ENCODE peak calls at places on chromosome 15, in eight cellular contexts. E is endothelial cell, X is Calu3, B is dorsolateral prefrontal cortex, N is hepatocyte, U is nephron progenitor cell, P is AG04449, R is foreskin fibroblast. S is an unnamed sample.

GRCh38 chr15:40420793-40421192 is 15.2 kb downstream of the IVD start:
- DNase-seq in E (no peak), X (peak), B (no peak), N (no peak), U (no peak), P (no peak), R (no peak), S (no peak)

GRCh38 chr15:91882858-91883586 is 29.5 kb downstream of the SLCO3A1 start:
- DNase-seq in E (no peak), X (no peak), B (no peak), N (no peak), U (no peak), P (no peak), R (no peak), S (no peak)

GRCh38 chr15:35603298-35603697 is 57.3 kb upstream of the DPH6 start:
- DNase-seq in E (no peak), X (no peak), B (no peak), N (no peak), U (no peak), P (no peak), R (peak), S (no peak)

GRCh38 chr15:92733090-92733933 is 77.7 kb upstream of the FAM174B start:
- DNase-seq in E (no peak), X (no peak), B (no peak), N (no peak), U (no peak), P (no peak), R (no peak), S (no peak)

GRCh38 chr15:25408428-25408827 is 30.4 kb downstream of the UBE3A start:
- DNase-seq in E (no peak), X (no peak), B (no peak), N (no peak), U (no peak), P (no peak), R (no peak), S (no peak)

GRCh38 chr15:96340611-96341464 is 10.3 kb downstream of the NR2F2 start:
- DNase-seq in E (peak), X (no peak), B (no peak), N (peak), U (peak), P (no peak), R (peak), S (no peak)

GRCh38 chr15:57634290-57634689 is 42.6 kb downstream of the MYZAP start:
- DNase-seq in E (no peak), X (no peak), B (no peak), N (no peak), U (no peak), P (no peak), R (peak), S (no peak)

GRCh38 chr15:96553006-96553405 is 222.5 kb downstream of the NR2F2 start:
- DNase-seq in E (no peak), X (no peak), B (no peak), N (no peak), U (no peak), P (no peak), R (peak), S (no peak)

GRCh38 chr15:93312891-93313486 is 224.0 kb upstream of the RGMA start:
- DNase-seq in E (no peak), X (no peak), B (no peak), N (no peak), U (no peak), P (no peak), R (no peak), S (no peak)

GRCh38 chr15:43270676-43271306 is 4.1 kb upstream of the TGM5 start:
- DNase-seq in E (no peak), X (no peak), B (no peak), N (no peak), U (no peak), P (no peak), R (no peak), S (no peak)

GRCh38 chr15:78208341-78208844 is 26.0 kb downstream of the ACSBG1 start:
- DNase-seq in E (no peak), X (no peak), B (no peak), N (no peak), U (no peak), P (no peak), R (no peak), S (no peak)

GRCh38 chr15:101091080-101092017 is 160.5 kb downstream of the CHSY1 start:
- DNase-seq in E (peak), X (no peak), B (peak), N (no peak), U (peak), P (no peak), R (peak), S (no peak)

GRCh38 chr15:88993662-88994061 is 80.5 kb upstream of the MFGE8 start:
- DNase-seq in E (no peak), X (no peak), B (no peak), N (no peak), U (no peak), P (no peak), R (no peak), S (no peak)
- TF ChIP-seq CTCF in E (no peak), X (no peak), B (no peak), N (no peak), U (no peak), P (no peak), R (no peak), S (no peak)

GRCh38 chr15:44298878-44299277 is 10.4 kb downstream of the GOLM2 start:
- DNase-seq in E (no peak), X (no peak), B (no peak), N (no peak), U (no peak), P (no peak), R (no peak), S (no peak)
- TF ChIP-seq CTCF in E (no peak), X (no peak), B (no peak), N (no peak), U (peak), P (peak), R (no peak), S (peak)

GRCh38 chr15:80840173-80841130 is 61.3 kb downstream of the CEMIP start:
- DNase-seq in E (no peak), X (no peak), B (no peak), N (no peak), U (no peak), P (no peak), R (no peak), S (no peak)

GRCh38 chr15:80839764-80840130 is 60.6 kb downstream of the CEMIP start:
- DNase-seq in E (no peak), X (no peak), B (no peak), N (no peak), U (no peak), P (no peak), R (no peak), S (no peak)

GRCh38 chr15:80838666-80839065 is 59.5 kb downstream of the CEMIP start:
- DNase-seq in E (no peak), X (no peak), B (no peak), N (no peak), U (no peak), P (no peak), R (no peak), S (no peak)

GRCh38 chr15:80844011-80844732 is 65.0 kb downstream of the CEMIP start:
- DNase-seq in E (no peak), X (peak), B (no peak), N (no peak), U (no peak), P (no peak), R (peak), S (no peak)

GRCh38 chr15:80841537-80841936 is 62.4 kb downstream of the CEMIP start:
- DNase-seq in E (no peak), X (no peak), B (no peak), N (no peak), U (no peak), P (no peak), R (no peak), S (no peak)
- TF ChIP-seq CTCF in E (no peak), X (no peak), B (no peak), N (no peak), U (no peak), P (no peak), R (no peak), S (no peak)

GRCh38 chr15:67832965-67833503 is 6.8 kb downstream of the RNU6-1 start:
- DNase-seq in E (peak), X (no peak), B (no peak), N (no peak), U (peak), P (no peak), R (no peak), S (no peak)

GRCh38 chr15:67833504-67834248 is 6.2 kb downstream of the RNU6-1 start:
- DNase-seq in E (peak), X (peak), B (no peak), N (peak), U (peak), P (no peak), R (peak), S (peak)

GRCh38 chr15:67834249-67834592 is 5.6 kb downstream of the RNU6-1 start:
- DNase-seq in E (no peak), X (no peak), B (no peak), N (no peak), U (no peak), P (no peak), R (peak), S (peak)

GRCh38 chr15:67831363-67831762 is 6.1 kb downstream of the SKOR1 start:
- DNase-seq in E (no peak), X (no peak), B (no peak), N (no peak), U (no peak), P (no peak), R (no peak), S (no peak)

GRCh38 chr15:67832031-67832551 is 6.8 kb downstream of the SKOR1 start:
- DNase-seq in E (no peak), X (no peak), B (peak), N (no peak), U (no peak), P (no peak), R (peak), S (no peak)
- TF ChIP-seq CTCF in E (no peak), X (peak), B (no peak), N (peak), U (peak), P (peak), R (peak), S (peak)

GRCh38 chr15:74630284-74631086 is 14.8 kb downstream of the CLK3 start:
- DNase-seq in E (no peak), X (no peak), B (no peak), N (no peak), U (no peak), P (no peak), R (no peak), S (no peak)
- TF ChIP-seq CTCF in E (no peak), X (no peak), B (no peak), N (no peak), U (no peak), P (no peak), R (peak), S (no peak)

GRCh38 chr15:79896634-79897379 is at the start of gene MTHFS:
- DNase-seq in E (peak), X (peak), B (peak), N (peak), U (peak), P (no peak), R (peak), S (peak)
- TF ChIP-seq CTCF in E (peak), X (peak), B (peak), N (peak), U (no peak), P (peak), R (peak), S (peak)

GRCh38 chr15:38690737-38691332 is 126.2 kb upstream of the RASGRP1 start:
- DNase-seq in E (peak), X (peak), B (peak), N (peak), U (peak), P (no peak), R (peak), S (peak)
- TF ChIP-seq CTCF in E (peak), X (peak), B (peak), N (peak), U (peak), P (peak), R (peak), S (peak)

GRCh38 chr15:88894348-88894818 is 961 bp downstream of the HAPLN3 start:
- DNase-seq in E (peak), X (peak), B (no peak), N (peak), U (peak), P (no peak), R (peak), S (peak)
- TF ChIP-seq CTCF in E (peak), X (peak), B (peak), N (peak), U (peak), P (peak), R (peak), S (peak)

GRCh38 chr15:41810651-41811431 is 17.1 kb upstream of the JMJD7 start:
- DNase-seq in E (no peak), X (no peak), B (no peak), N (no peak), U (no peak), P (no peak), R (no peak), S (no peak)
- TF ChIP-seq CTCF in E (no peak), X (no peak), B (no peak), N (no peak), U (no peak), P (peak), R (no peak), S (no peak)

DNA sequence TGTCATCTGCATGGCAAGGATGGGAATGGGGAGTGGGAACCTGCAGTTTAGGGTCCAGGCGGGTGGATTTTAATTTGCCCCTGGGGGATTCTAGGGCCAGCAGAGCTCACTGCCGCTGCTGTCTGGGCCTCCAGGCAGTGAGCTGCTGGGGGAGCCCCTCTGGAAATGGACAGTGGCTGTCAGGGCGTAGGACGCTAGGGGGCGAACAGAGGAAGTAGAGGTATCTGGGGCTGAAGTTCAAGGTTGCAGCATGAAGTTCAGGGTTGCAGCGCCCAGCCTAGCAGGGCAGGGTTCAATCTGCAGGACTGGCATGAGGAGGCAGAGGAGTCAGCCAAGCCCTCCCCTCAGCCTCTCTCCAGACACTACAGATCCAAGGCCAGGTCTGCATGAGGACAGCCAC is 49.5 kb downstream of the APBA2 start:
- DNase-seq in E (peak), X (no peak), B (no peak), N (no peak), U (peak), P (no peak), R (peak), S (peak)
- TF ChIP-seq CTCF in E (peak), X (no peak), B (peak), N (peak), U (peak), P (peak), R (no peak), S (peak)

S was measured in GM10248.